ENCODE peak calls at places on chromosomes 13 and 19, in five cellular contexts. One of them, this sample, is unnamed.

GRCh38 chr13:73060251-73061160 is 1.7 kb downstream of the KLF5 start:
- DNase-seq in IMR-90: peak
- DNase-seq in GM12878: no peak
- DNase-seq in HepG2: no peak
- DNase-seq in K562: peak
- DNase-seq in this sample: peak

GRCh38 chr19:15836345-15836594 is 20.8 kb upstream of the OR10H1 start:
- DNase-seq in IMR-90: peak
- DNase-seq in GM12878: no peak
- DNase-seq in HepG2: no peak
- DNase-seq in K562: no peak
- DNase-seq in this sample: no peak

GRCh38 chr13:78341032-78341431 is 262.3 kb downstream of the POU4F1 start:
- DNase-seq in IMR-90: no peak
- DNase-seq in GM12878: no peak
- DNase-seq in HepG2: no peak
- DNase-seq in K562: no peak
- DNase-seq in this sample: no peak

GRCh38 chr13:27744861-27745260 is 47.4 kb upstream of the GSX1 start:
- DNase-seq in IMR-90: no peak
- DNase-seq in GM12878: no peak
- DNase-seq in HepG2: no peak
- DNase-seq in K562: no peak
- DNase-seq in this sample: no peak

GRCh38 chr13:24063281-24063851 is 97.2 kb upstream of the SPATA13 start:
- DNase-seq in IMR-90: no peak
- DNase-seq in GM12878: no peak
- DNase-seq in HepG2: no peak
- DNase-seq in K562: no peak
- DNase-seq in this sample: no peak

GRCh38 chr13:76009491-76009890 is 373.4 kb downstream of the LMO7 start:
- DNase-seq in IMR-90: peak
- DNase-seq in GM12878: no peak
- DNase-seq in HepG2: no peak
- DNase-seq in K562: no peak
- DNase-seq in this sample: no peak

GRCh38 chr13:45137501-45137880 is 17.2 kb downstream of the GTF2F2 start:
- DNase-seq in IMR-90: no peak
- DNase-seq in GM12878: no peak
- DNase-seq in HepG2: no peak
- DNase-seq in K562: no peak
- DNase-seq in this sample: no peak

GRCh38 chr19:459724-460511 is 915 bp downstream of the SHC2 start:
- DNase-seq in IMR-90: peak
- DNase-seq in GM12878: no peak
- DNase-seq in HepG2: peak
- DNase-seq in K562: peak
- DNase-seq in this sample: peak

DNA sequence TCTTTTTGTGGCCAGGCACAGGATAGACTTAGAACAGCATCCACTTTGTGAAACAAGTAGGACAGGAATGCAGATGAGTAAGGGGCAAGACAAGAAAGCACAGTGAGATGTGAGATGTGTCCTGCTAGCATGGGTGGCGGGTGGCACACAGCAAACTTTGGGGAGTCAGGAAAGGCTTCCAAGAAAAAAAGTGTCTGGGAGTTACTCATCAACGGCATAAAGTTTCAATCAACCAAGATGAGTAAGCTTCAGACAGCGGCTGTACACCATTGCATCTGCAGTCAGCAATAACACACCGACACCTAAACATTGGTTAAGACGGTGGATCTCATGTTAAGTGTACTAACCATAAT is 84.6 kb upstream of the IRS2 start:
- DNase-seq in IMR-90: peak
- DNase-seq in GM12878: no peak
- DNase-seq in HepG2: no peak
- DNase-seq in K562: no peak
- DNase-seq in this sample: no peak
- TF ChIP-seq MXI1 in IMR-90: no peak
- TF ChIP-seq MXI1 in GM12878: no peak
- TF ChIP-seq MXI1 in HepG2: no peak
- TF ChIP-seq MXI1 in K562: no peak
- TF ChIP-seq MXI1 in this sample: no peak

GRCh38 chr19:11064831-11065303 is 24.4 kb upstream of the LDLR start:
- DNase-seq in IMR-90: no peak
- DNase-seq in GM12878: no peak
- DNase-seq in HepG2: no peak
- DNase-seq in K562: peak
- DNase-seq in this sample: no peak
- TF ChIP-seq MXI1 in IMR-90: no peak
- TF ChIP-seq MXI1 in GM12878: no peak
- TF ChIP-seq MXI1 in HepG2: no peak
- TF ChIP-seq MXI1 in K562: no peak
- TF ChIP-seq MXI1 in this sample: no peak

DNA sequence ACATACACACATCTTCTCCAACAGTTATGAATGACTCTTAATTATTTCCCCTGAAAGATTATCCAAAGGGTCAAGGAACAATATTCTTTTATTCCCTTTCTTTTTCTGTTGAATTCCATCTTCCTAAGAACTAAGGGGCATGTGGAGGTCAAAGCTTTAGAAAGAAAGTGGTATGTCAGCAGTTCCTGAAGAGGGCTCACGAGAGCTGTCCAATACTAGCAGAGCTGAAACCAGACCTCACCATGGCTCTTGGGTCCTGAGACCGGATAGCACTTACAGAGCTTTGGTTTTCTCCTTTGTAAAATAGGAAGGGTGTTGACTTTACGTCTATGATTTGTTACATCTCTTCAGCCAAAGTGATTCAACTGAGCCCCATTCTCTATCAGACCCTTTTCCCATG is 109.8 kb upstream of the FREM2 start:
- DNase-seq in IMR-90: no peak
- DNase-seq in GM12878: no peak
- DNase-seq in HepG2: peak
- DNase-seq in K562: peak
- DNase-seq in this sample: no peak
- TF ChIP-seq MXI1 in IMR-90: no peak
- TF ChIP-seq MXI1 in GM12878: no peak
- TF ChIP-seq MXI1 in HepG2: no peak
- TF ChIP-seq MXI1 in K562: no peak
- TF ChIP-seq MXI1 in this sample: no peak

DNA sequence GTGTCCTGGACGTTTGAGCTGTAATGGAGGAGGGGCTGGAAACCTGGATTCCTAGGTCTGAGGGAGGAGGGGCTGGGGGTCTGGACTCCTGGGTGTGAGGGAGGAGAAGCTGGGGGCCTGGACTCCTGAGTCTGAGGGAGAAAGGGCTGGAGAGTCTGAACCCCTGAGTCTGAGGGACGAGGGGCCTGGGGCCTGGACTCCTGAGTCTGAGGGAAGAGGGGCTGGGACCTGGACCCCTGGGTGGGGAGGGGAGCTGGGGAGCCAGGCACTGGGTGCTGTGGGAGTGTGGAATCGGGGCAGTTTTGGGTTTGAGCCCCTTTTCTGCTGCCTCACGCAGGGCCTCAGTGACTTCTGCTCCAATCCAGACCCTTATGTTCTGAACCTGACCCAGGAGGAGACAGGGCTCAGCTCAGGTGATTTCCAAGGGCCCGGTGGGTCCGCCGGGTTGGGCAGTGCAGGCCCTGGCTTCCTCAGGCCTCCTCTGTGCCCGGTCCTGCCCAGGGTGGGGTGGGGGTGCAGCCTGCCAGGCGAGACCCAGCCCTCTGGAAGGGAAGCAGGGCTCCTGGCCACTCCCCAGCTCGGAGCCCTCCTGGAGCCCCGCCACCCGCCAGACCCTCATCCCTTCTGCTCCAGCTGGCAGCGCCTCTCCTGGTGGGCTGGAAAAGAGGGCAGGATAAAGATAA is 14.4 kb downstream of the TTYH1 start:
- DNase-seq in IMR-90: no peak
- DNase-seq in GM12878: no peak
- DNase-seq in HepG2: no peak
- DNase-seq in K562: no peak
- DNase-seq in this sample: peak
- TF ChIP-seq MXI1 in IMR-90: no peak
- TF ChIP-seq MXI1 in GM12878: no peak
- TF ChIP-seq MXI1 in HepG2: no peak
- TF ChIP-seq MXI1 in K562: no peak
- TF ChIP-seq MXI1 in this sample: no peak

GRCh38 chr19:11736696-11737095 is 2.0 kb downstream of the ZNF823 start:
- DNase-seq in IMR-90: peak
- DNase-seq in GM12878: peak
- DNase-seq in HepG2: no peak
- DNase-seq in K562: peak
- DNase-seq in this sample: peak
- TF ChIP-seq MXI1 in IMR-90: no peak
- TF ChIP-seq MXI1 in GM12878: no peak
- TF ChIP-seq MXI1 in HepG2: no peak
- TF ChIP-seq MXI1 in K562: no peak
- TF ChIP-seq MXI1 in this sample: no peak

DNA sequence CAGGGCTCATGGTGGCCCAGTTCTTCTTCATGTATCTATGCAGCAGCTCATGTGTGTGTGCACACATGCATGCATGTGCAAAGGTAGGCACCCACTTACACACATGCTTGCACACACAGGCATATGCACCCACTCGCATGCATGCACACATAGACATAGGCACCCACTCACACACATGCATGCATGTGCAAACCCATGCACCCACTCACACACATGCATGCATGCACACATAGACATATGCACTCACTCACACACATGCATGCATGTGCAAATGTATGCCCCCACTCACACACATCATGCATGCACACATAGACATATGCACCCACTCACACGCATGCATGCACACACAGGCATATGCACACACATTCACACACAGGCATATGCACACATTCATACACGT is 64.1 kb upstream of the ARHGEF7 start:
- DNase-seq in IMR-90: no peak
- DNase-seq in GM12878: no peak
- DNase-seq in HepG2: no peak
- DNase-seq in K562: no peak
- DNase-seq in this sample: no peak
- TF ChIP-seq MXI1 in IMR-90: no peak
- TF ChIP-seq MXI1 in GM12878: no peak
- TF ChIP-seq MXI1 in HepG2: no peak
- TF ChIP-seq MXI1 in K562: no peak
- TF ChIP-seq MXI1 in this sample: no peak

DNA sequence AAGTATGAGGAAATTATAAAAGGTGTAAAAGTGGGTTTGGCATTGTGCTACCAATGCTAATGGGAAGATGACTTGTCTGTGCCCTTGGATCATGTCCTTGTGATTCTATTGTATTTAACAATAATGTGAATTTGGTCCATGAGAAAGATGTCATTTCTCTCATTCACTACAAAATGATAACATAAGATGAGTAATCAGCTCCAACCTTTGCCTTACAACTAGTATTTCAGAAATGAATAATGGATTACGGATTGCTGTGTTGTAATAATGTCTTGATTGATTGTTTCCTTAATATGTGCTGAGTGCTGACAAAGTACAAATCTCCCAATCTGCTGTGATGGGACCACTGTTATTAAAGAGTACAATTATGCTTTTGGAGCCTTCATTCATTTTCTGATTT is 375.0 kb downstream of the PCDH9 start:
- DNase-seq in IMR-90: no peak
- DNase-seq in GM12878: no peak
- DNase-seq in HepG2: no peak
- DNase-seq in K562: no peak
- DNase-seq in this sample: no peak
- TF ChIP-seq MXI1 in IMR-90: no peak
- TF ChIP-seq MXI1 in GM12878: no peak
- TF ChIP-seq MXI1 in HepG2: no peak
- TF ChIP-seq MXI1 in K562: no peak
- TF ChIP-seq MXI1 in this sample: no peak

This sample was measured in SK-N-SH.